ENCODE peak calls at places on chromosomes 11 and 22, in nine cellular contexts. H, T, I, S, M, Z, X, O and N are unnamed samples.

GRCh38 chr11:93169950-93170561 is 27.7 kb downstream of the SLC36A4 start:
- DNase-seq in T (peak), S (peak), X (no peak), H (no peak), I (no peak), M (no peak), O (no peak), Z (peak), N (no peak)

GRCh38 chr11:9850224-9850895 is 186.5 kb downstream of the SWAP70 start:
- DNase-seq in Z (no peak), T (no peak), I (no peak), H (no peak), M (no peak), X (no peak), S (no peak), O (no peak), N (no peak)

GRCh38 chr11:92810423-92810822 is 159.0 kb upstream of the MTNR1B start:
- DNase-seq in T (no peak), H (no peak), M (no peak), S (no peak), I (no peak), Z (no peak), X (peak), O (no peak), N (no peak)

GRCh38 chr11:121383726-121384125 is 68.4 kb upstream of the SORL1 start:
- DNase-seq in M (no peak), H (no peak), O (no peak), Z (no peak), I (no peak), T (no peak), S (no peak), X (no peak), N (no peak)

GRCh38 chr22:37571258-37571991 is 8.5 kb downstream of the LGALS2 start:
- DNase-seq in Z (no peak), S (peak), X (no peak), I (no peak), H (no peak), T (no peak), M (no peak), O (no peak), N (no peak)

GRCh38 chr22:46023558-46023981 is 46.6 kb upstream of the WNT7B start:
- DNase-seq in I (no peak), Z (peak), H (no peak), M (no peak), X (no peak), S (no peak), T (peak), O (no peak), N (no peak)

GRCh38 chr11:8717876-8718753 is 35.5 kb downstream of the RPL27A start:
- DNase-seq in H (no peak), Z (peak), M (no peak), I (no peak), X (no peak), O (no peak), T (peak), S (peak), N (no peak)

GRCh38 chr11:45483361-45483760 is 182.1 kb downstream of the CHST1 start:
- DNase-seq in T (no peak), Z (no peak), O (no peak), X (no peak), I (no peak), H (no peak), S (no peak), M (no peak), N (no peak)

GRCh38 chr22:28799834-28800307 is 498 bp downstream of the XBP1 start:
- DNase-seq in O (no peak), H (peak), S (peak), X (peak), T (peak), M (no peak), Z (no peak), I (no peak), N (no peak)

GRCh38 chr11:126738632-126739031 is 261.9 kb downstream of the KIRREL3 start:
- DNase-seq in H (no peak), S (no peak), Z (no peak), O (no peak), X (no peak), I (no peak), T (no peak), M (no peak), N (no peak)

GRCh38 chr11:1532606-1533341 is 39.3 kb downstream of the DUSP8 start:
- DNase-seq in I (no peak), O (no peak), Z (no peak), H (no peak), X (no peak), M (no peak), T (peak), S (peak), N (no peak)

GRCh38 chr11:3008746-3009336 is 16.7 kb upstream of the NAP1L4 start:
- DNase-seq in I (no peak), Z (no peak), S (no peak), T (no peak), O (no peak), M (no peak), H (no peak), X (no peak), N (no peak)

GRCh38 chr11:134625631-134626030 is 213.6 kb upstream of the B3GAT1 start:
- DNase-seq in I (no peak), T (no peak), S (no peak), X (no peak), Z (no peak), M (no peak), O (no peak), H (no peak), N (no peak)

GRCh38 chr11:119148855-119149370 is at the start of gene ABCG4:
- DNase-seq in T (peak), M (no peak), Z (no peak), H (peak), S (no peak), I (no peak), X (peak), O (peak), N (no peak)

GRCh38 chr11:73972620-73973449 is 9.8 kb downstream of the UCP2 start:
- DNase-seq in X (no peak), T (no peak), M (no peak), S (no peak), H (no peak), I (no peak), Z (no peak), O (no peak), N (no peak)

GRCh38 chr11:123430736-123431356 is 777 bp downstream of the GRAMD1B start:
- DNase-seq in O (peak), T (peak), M (peak), S (peak), X (peak), H (peak), I (no peak), Z (no peak), N (peak)